ENCODE peak calls at places on chromosome 14, in eight cellular contexts. M, B, L, E, G, K, U and H are unnamed samples. For H3K4me1 and H3K9me3, the result is how much of the 10 kb centered on the place peaks cover.

GRCh38 chr14:105305769-105306168 is 5.0 kb upstream of the BRF1 start:
- DNase-seq in E (no peak), U (no peak), L (no peak), K (no peak), G (no peak), M (no peak), B (no peak), H (no peak)

GRCh38 chr14:63345826-63346225 is 27.1 kb upstream of the GPHB5 start:
- DNase-seq in G (no peak), K (no peak), E (no peak), B (no peak), M (no peak), U (no peak), L (no peak), H (no peak)

GRCh38 chr14:32397871-32398640 is 69.0 kb downstream of the AKAP6 start:
- DNase-seq in B (no peak), M (no peak), K (peak), U (no peak), G (no peak), E (peak), L (no peak), H (no peak)

GRCh38 chr14:52061890-52062289 is 7.0 kb downstream of the NID2 start:
- DNase-seq in K (no peak), U (no peak), B (no peak), L (no peak), G (no peak), M (no peak), E (no peak), H (no peak)

GRCh38 chr14:20697273-20698017 is 8.9 kb downstream of the ANG start:
- DNase-seq in K (peak), L (peak), E (peak), M (peak), G (peak), B (no peak), U (peak), H (peak)

GRCh38 chr14:85529803-85530574 is at the start of gene FLRT2:
- DNase-seq in E (no peak), U (peak), M (no peak), K (peak), G (peak), L (peak), B (peak), H (no peak)

GRCh38 chr14:51283402-51283825 is 43.4 kb downstream of the TMX1 start:
- DNase-seq in B (no peak), M (no peak), E (peak), K (peak), U (no peak), L (no peak), G (peak), H (no peak)

GRCh38 chr14:104335611-104336010 is 197.2 kb downstream of the KIF26A start:
- DNase-seq in K (no peak), E (no peak), G (no peak), U (no peak), M (no peak), L (peak), B (no peak), H (no peak)

GRCh38 chr14:88379706-88380343 is 5.6 kb upstream of the SPATA7 start:
- DNase-seq in B (no peak), L (no peak), G (no peak), U (no peak), K (no peak), E (no peak), M (no peak), H (no peak)

GRCh38 chr14:102571043-102571442 is 21.4 kb upstream of the RCOR1 start:
- DNase-seq in K (no peak), E (no peak), M (no peak), U (no peak), G (no peak), L (no peak), B (no peak), H (no peak)

GRCh38 chr14:102570334-102570995 is 22.0 kb upstream of the RCOR1 start:
- DNase-seq in M (no peak), U (no peak), K (no peak), G (no peak), L (no peak), B (no peak), E (no peak), H (no peak)

GRCh38 chr14:102565331-102565887 is 27.0 kb upstream of the RCOR1 start:
- DNase-seq in E (no peak), B (no peak), G (no peak), L (no peak), U (no peak), K (no peak), M (no peak), H (no peak)

GRCh38 chr14:102565959-102566358 is 26.5 kb upstream of the RCOR1 start:
- DNase-seq in U (no peak), E (no peak), G (no peak), B (no peak), K (no peak), L (no peak), M (no peak), H (no peak)

DNA sequence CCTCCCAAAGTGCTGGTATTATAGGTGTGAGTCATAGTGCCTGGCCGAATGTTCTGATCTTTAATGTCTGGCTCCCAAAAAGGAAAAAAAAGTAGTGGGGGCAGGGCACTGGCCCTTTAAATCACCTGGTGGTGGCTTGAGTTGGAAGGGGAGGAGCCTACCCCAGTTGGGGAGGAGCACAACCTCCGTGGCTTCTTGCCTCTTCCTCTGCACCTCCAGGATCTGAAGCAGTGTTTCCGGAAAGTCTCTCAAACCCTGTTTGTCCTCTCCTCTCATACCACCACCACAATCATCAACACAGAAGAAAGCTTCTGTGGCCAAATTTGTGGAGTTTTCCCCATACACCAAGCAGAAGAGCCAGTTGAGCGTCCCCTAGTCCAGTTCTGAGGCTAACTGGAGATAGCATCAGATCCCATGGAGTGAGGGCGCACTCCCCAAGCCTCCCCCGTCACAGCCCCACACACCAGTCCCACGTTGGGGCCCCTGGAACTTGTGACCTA is 24.3 kb upstream of the RCOR1 start:
- DNase-seq in B (no peak), U (no peak), L (peak), M (no peak), G (peak), K (no peak), E (peak), H (no peak)
- H3K4me1 ChIP-seq in B (under half), U (under half), L (under half), M (under half), G (under half), K (under half), E (under half), H (under half)

DNA sequence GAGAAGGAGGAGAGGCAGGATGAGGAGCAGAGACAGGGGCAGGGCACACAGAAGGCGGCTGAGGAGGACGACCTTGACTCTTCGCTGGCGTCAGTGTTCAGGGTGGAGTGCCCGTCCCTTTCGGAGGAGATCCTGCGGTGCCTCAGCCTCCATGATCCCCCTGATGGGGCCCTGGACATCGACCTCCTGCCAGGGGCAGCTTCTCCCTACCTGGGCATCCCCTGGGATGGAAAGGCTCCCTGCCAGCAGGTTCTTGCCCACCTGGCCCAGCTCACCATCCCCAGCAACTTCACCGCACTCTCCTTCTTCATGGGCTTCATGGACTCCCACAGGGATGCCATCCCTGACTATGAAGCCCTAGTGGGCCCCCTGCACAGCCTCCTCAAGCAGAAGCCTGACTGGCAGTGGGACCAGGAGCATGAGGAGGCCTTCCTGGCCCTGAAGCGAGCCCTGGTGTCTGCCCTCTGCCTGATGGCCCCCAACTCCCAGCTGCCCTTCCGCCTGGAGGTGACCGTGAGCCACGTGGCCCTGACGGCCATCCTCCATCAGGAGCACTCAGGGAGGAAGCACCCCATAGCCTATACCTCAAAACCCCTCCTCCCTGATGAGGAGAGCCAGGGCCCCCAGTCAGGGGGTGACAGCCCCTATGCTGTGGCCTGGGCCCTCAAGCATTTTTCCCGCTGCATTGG is 14.6 kb downstream of the CBLN3 start:
- DNase-seq in G (no peak), E (no peak), K (no peak), B (no peak), U (no peak), L (no peak), M (no peak), H (no peak)
- H3K9me3 ChIP-seq in G (under half), E (under half), K (under half), B (under half), U (under half), L (under half), M (under half), H (under half)

GRCh38 chr14:39843881-39844280 is 411.6 kb upstream of the FBXO33 start:
- DNase-seq in B (no peak), L (no peak), K (no peak), G (no peak), U (no peak), M (no peak), E (no peak), H (no peak)

GRCh38 chr14:39841088-39841487 is 408.9 kb upstream of the FBXO33 start:
- DNase-seq in B (no peak), K (no peak), G (no peak), M (no peak), U (no peak), E (peak), L (no peak), H (no peak)
- H3K4me1 ChIP-seq in B (under half), K (under half), G (under half), M (under half), U (under half), E (under half), L (under half), H (under half)

DNA sequence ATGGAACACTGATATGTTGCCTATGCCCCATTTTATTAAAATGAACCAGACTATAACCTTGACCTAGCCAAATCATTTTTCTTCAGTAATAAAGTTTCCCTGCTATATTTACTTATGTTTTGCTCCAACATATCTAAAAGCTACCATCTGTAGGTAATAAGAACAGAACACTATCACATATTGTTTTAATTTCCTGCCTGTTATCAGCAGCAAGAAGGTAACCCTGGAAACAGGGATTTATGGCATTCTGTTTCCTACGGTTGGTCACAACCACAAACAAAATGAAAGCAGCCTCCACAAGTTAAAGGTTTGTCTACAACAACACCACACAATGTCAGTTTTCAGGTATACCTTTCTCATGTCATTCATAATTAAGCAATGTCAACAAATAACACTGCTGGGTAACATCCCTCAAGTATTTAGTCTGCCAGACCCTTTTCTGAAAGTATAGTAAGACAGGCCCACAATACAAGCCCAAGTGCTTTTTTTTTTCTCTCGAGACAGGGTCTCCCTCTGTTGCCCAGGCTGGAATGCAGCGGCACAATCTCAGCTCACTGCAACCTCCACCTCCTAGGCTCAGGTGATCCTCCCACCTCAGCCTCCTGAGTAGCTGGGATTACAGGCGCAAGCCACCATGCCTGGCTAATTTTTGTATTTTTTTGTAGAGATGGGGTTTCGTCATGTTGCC is 25.5 kb downstream of the GCH1 start:
- DNase-seq in L (no peak), E (no peak), U (no peak), M (no peak), K (no peak), B (no peak), G (no peak), H (no peak)
- H3K9me3 ChIP-seq in L (under half), E (under half), U (under half), M (under half), K (under half), B (under half), G (under half), H (under half)

GRCh38 chr14:93041830-93042229 is 73.9 kb downstream of the ITPK1 start:
- DNase-seq in K (no peak), U (no peak), G (no peak), M (no peak), L (no peak), B (no peak), E (no peak), H (no peak)

GRCh38 chr14:93039649-93040315 is 75.9 kb downstream of the ITPK1 start:
- DNase-seq in K (no peak), M (no peak), B (no peak), L (no peak), U (no peak), G (no peak), E (no peak), H (no peak)

GRCh38 chr14:93042968-93043940 is 72.5 kb downstream of the ITPK1 start:
- DNase-seq in E (peak), K (peak), G (peak), L (peak), U (no peak), M (no peak), B (no peak), H (no peak)

GRCh38 chr14:93040443-93040842 is 75.3 kb downstream of the ITPK1 start:
- DNase-seq in L (peak), M (no peak), K (no peak), G (no peak), U (no peak), E (no peak), B (no peak), H (no peak)

GRCh38 chr14:93041002-93041401 is 74.7 kb downstream of the ITPK1 start:
- DNase-seq in B (no peak), M (no peak), U (no peak), K (no peak), E (no peak), G (no peak), L (no peak), H (no peak)
- H3K4me1 ChIP-seq in B (half or more), M (under half), U (half or more), K (half or more), E (half or more), G (half or more), L (half or more), H (under half)

DNA sequence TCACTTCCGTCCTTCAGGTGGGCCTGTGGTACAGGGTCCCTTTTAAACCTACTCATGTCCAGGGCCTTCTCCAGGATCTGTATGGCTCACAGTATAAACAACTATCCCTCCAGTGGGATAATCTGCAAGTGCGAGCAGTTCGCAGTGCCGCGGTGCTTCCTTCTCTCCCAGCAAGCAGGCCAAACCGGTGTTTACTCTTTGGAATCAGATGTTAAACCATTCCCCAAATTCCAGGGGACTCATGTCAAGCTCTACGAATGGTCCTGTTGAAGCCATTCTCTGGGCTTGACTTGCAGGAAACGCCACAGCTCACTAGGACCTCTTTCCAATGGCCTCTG is 59.6 kb downstream of the OR11H12 start:
- DNase-seq in K (no peak), G (no peak), M (no peak), U (no peak), E (no peak), L (no peak), B (no peak), H (no peak)
- H3K9me3 ChIP-seq in K (under half), G (under half), M (under half), U (under half), E (under half), L (under half), B (under half), H (under half)

GRCh38 chr14:66483322-66483721 is 2.8 kb upstream of the CCDC196 start:
- DNase-seq in K (peak), U (no peak), G (no peak), M (no peak), E (peak), B (no peak), L (no peak), H (no peak)
- H3K4me1 ChIP-seq in K (under half), U (under half), G (under half), M (under half), E (under half), B (under half), L (under half), H (under half)

GRCh38 chr14:69485701-69486100 is 1.2 kb downstream of the PLEKHD1 start:
- DNase-seq in E (no peak), L (no peak), G (no peak), K (no peak), B (no peak), U (no peak), M (no peak), H (no peak)

GRCh38 chr14:69481815-69482568 is 2.5 kb upstream of the PLEKHD1 start:
- DNase-seq in G (no peak), K (no peak), E (no peak), L (no peak), B (no peak), U (no peak), M (no peak), H (no peak)

GRCh38 chr14:69485261-69485660 is 733 bp downstream of the PLEKHD1 start:
- DNase-seq in K (no peak), L (no peak), B (no peak), M (no peak), U (no peak), E (no peak), G (no peak), H (no peak)

GRCh38 chr14:69483765-69484443 is 624 bp upstream of the PLEKHD1 start:
- DNase-seq in B (no peak), K (peak), U (no peak), E (peak), L (no peak), M (no peak), G (peak), H (no peak)

DNA sequence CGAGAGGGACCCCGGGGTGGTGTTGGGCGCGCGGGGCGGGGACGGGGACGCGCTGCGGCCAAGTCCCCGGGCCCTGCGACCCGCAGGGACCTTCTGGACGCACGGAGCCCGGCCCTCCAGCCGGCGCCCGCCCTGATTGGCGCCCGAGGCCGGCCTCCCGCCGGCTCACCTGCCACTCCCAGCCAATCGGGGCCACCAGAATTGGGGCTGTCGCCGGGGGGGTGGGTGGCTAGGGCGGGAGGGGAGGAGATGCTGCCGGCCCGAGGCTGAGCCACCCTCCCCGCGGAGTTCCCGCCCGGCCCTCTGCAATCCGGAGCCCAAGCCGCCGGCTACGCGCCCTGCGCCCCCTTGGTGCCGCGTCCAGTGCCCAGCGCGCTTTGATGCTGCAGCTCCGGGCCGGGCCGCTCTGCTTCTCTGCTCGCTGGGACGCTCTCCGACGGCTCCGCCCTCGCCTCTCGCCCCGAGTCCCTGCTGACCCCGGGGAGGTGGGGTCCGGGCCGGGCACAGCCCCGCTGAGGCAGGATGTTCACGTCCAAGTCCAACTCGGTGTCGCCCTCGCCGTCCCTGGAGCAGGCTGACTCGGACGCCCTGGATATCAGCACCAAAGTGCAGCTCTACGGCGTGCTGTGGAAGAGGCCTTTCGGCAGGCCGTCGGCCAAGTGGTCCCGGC is at the start of gene PLEKHD1:
- DNase-seq in K (peak), M (no peak), G (peak), B (no peak), E (peak), U (no peak), L (peak), H (no peak)
- H3K9me3 ChIP-seq in K (under half), M (under half), G (under half), B (under half), E (under half), U (under half), L (under half), H (under half)